ENCODE peak calls at places on chromosomes 6 and 20, in four cellular contexts. One of them, this sample, is unnamed.
A peak's percentile ranks its signal among the peaks of the same experiment; 100 is the strongest.

GRCh38 chr6:36227379-36228344 is 31.1 kb downstream of the BRPF3 start:
- DNase-seq in SK-N-SH: no peak
- DNase-seq in HepG2: no peak
- DNase-seq in GM12878: no peak
- DNase-seq in this sample: no peak

GRCh38 chr6:34305982-34306702 is 57.3 kb upstream of the SMIM29 start:
- DNase-seq in SK-N-SH: no peak
- DNase-seq in HepG2: peak; percentile 42
- DNase-seq in GM12878: no peak
- DNase-seq in this sample: no peak

GRCh38 chr20:58086763-58087566 is 141.5 kb downstream of the ANKRD60 start:
- DNase-seq in SK-N-SH: peak; percentile 76
- DNase-seq in HepG2: peak; percentile 51
- DNase-seq in GM12878: no peak
- DNase-seq in this sample: peak; percentile 38

GRCh38 chr6:26197736-26198625 is 110.8 kb downstream of the HFE start:
- DNase-seq in SK-N-SH: no peak
- DNase-seq in HepG2: peak; percentile 62
- DNase-seq in GM12878: no peak
- DNase-seq in this sample: no peak

GRCh38 chr6:17102258-17102870 is 514 bp downstream of the STMND1 start:
- DNase-seq in SK-N-SH: no peak
- DNase-seq in HepG2: no peak
- DNase-seq in GM12878: no peak
- DNase-seq in this sample: no peak

GRCh38 chr6:151389640-151390275 is 1.6 kb downstream of the ZBTB2 start:
- DNase-seq in SK-N-SH: peak; percentile 65
- DNase-seq in HepG2: peak; percentile 64
- DNase-seq in GM12878: no peak
- DNase-seq in this sample: no peak

GRCh38 chr6:72416744-72417143 is 205.1 kb upstream of the KCNQ5 start:
- DNase-seq in SK-N-SH: no peak
- DNase-seq in HepG2: no peak
- DNase-seq in GM12878: no peak
- DNase-seq in this sample: no peak

GRCh38 chr6:20202070-20202658 is 10.1 kb downstream of the MBOAT1 start:
- DNase-seq in SK-N-SH: no peak
- DNase-seq in HepG2: peak; percentile 10
- DNase-seq in GM12878: peak; percentile 57
- DNase-seq in this sample: peak; percentile 82

GRCh38 chr20:44643596-44644383 is 7.7 kb downstream of the ADA start:
- DNase-seq in SK-N-SH: no peak
- DNase-seq in HepG2: peak; percentile 47
- DNase-seq in GM12878: no peak
- DNase-seq in this sample: peak; percentile 42

GRCh38 chr6:42774201-42774600 is 7.7 kb upstream of the BICRAL start:
- DNase-seq in SK-N-SH: no peak
- DNase-seq in HepG2: no peak
- DNase-seq in GM12878: no peak
- DNase-seq in this sample: no peak

GRCh38 chr6:85864453-85865401 is 222.0 kb upstream of the SYNCRIP start:
- DNase-seq in SK-N-SH: no peak
- DNase-seq in HepG2: peak; percentile 38
- DNase-seq in GM12878: no peak
- DNase-seq in this sample: no peak

GRCh38 chr20:63163171-63163570 is 52.8 kb downstream of the YTHDF1 start:
- DNase-seq in SK-N-SH: no peak
- DNase-seq in HepG2: no peak
- DNase-seq in GM12878: no peak
- DNase-seq in this sample: no peak

GRCh38 chr6:43490523-43490939 is 13.2 kb downstream of the TJAP1 start:
- DNase-seq in SK-N-SH: no peak
- DNase-seq in HepG2: peak; percentile 87
- DNase-seq in GM12878: no peak
- DNase-seq in this sample: no peak

GRCh38 chr20:33415948-33416347 is 14.6 kb upstream of the CDK5RAP1 start:
- DNase-seq in SK-N-SH: peak; percentile 66
- DNase-seq in HepG2: peak; percentile 56
- DNase-seq in GM12878: no peak
- DNase-seq in this sample: no peak

GRCh38 chr20:57835462-57836455 is 125.9 kb upstream of the PMEPA1 start:
- DNase-seq in SK-N-SH: no peak
- DNase-seq in HepG2: no peak
- DNase-seq in GM12878: no peak
- DNase-seq in this sample: no peak

GRCh38 chr20:8903655-8904605 is 165.0 kb upstream of the PLCB4 start:
- DNase-seq in SK-N-SH: no peak
- DNase-seq in HepG2: no peak
- DNase-seq in GM12878: no peak
- DNase-seq in this sample: no peak

DNA sequence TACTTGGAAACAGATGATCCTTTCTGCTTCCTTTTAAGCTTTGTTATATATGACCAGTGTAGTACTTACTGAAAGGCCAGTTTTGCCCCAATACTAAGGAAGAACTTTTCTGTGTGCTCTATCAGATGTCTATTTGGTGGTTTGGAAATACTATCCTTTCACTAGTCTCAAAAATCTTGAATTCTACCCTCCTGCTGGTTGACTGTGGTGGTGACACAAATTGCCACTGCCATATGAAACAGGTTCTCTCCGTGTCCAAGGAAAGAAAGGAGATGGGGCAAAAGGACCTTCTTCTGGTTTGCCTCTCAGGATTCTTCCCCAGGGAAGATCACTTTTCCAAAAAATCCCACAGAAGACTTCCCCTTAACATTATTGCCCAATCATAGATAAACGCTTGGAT is 6.2 kb downstream of the GJE1 start:
- DNase-seq in SK-N-SH: no peak
- DNase-seq in HepG2: no peak
- DNase-seq in GM12878: no peak
- DNase-seq in this sample: no peak
- TF ChIP-seq SIN3A in SK-N-SH: no peak
- TF ChIP-seq SIN3A in HepG2: no peak
- TF ChIP-seq SIN3A in GM12878: no peak
- TF ChIP-seq SIN3A in this sample: no peak

GRCh38 chr6:15410752-15411151 is 164.9 kb downstream of the JARID2 start:
- DNase-seq in SK-N-SH: no peak
- DNase-seq in HepG2: no peak
- DNase-seq in GM12878: no peak
- DNase-seq in this sample: no peak
- H3K4me3 ChIP-seq in SK-N-SH: no peak overlapping the region
- H3K4me3 ChIP-seq in HepG2: no peak overlapping the region
- H3K4me3 ChIP-seq in GM12878: no peak overlapping the region
- H3K4me3 ChIP-seq in this sample: no peak overlapping the region

GRCh38 chr20:35941620-35942019 is 12.7 kb downstream of the SCAND1 start:
- DNase-seq in SK-N-SH: no peak
- DNase-seq in HepG2: no peak
- DNase-seq in GM12878: no peak
- DNase-seq in this sample: no peak

GRCh38 chr20:35944189-35944588 is 10.1 kb downstream of the SCAND1 start:
- DNase-seq in SK-N-SH: no peak
- DNase-seq in HepG2: no peak
- DNase-seq in GM12878: no peak
- DNase-seq in this sample: no peak

GRCh38 chr20:35947489-35947888 is 6.8 kb downstream of the SCAND1 start:
- DNase-seq in SK-N-SH: peak; percentile 58
- DNase-seq in HepG2: peak; percentile 69
- DNase-seq in GM12878: no peak
- DNase-seq in this sample: no peak

GRCh38 chr20:35939264-35939663 is 15.0 kb downstream of the SCAND1 start:
- DNase-seq in SK-N-SH: no peak
- DNase-seq in HepG2: no peak
- DNase-seq in GM12878: no peak
- DNase-seq in this sample: no peak

GRCh38 chr20:35942243-35942642 is 12.1 kb downstream of the SCAND1 start:
- DNase-seq in SK-N-SH: no peak
- DNase-seq in HepG2: no peak
- DNase-seq in GM12878: no peak
- DNase-seq in this sample: no peak
- H3K36me3 ChIP-seq in SK-N-SH: peaks cover 21% of the 10 kb centered on the region
- H3K36me3 ChIP-seq in HepG2: peaks cover 29% of the 10 kb centered on the region
- H3K36me3 ChIP-seq in GM12878: peaks cover 11% of the 10 kb centered on the region
- H3K36me3 ChIP-seq in this sample: no peaks in the 10 kb centered on the region

DNA sequence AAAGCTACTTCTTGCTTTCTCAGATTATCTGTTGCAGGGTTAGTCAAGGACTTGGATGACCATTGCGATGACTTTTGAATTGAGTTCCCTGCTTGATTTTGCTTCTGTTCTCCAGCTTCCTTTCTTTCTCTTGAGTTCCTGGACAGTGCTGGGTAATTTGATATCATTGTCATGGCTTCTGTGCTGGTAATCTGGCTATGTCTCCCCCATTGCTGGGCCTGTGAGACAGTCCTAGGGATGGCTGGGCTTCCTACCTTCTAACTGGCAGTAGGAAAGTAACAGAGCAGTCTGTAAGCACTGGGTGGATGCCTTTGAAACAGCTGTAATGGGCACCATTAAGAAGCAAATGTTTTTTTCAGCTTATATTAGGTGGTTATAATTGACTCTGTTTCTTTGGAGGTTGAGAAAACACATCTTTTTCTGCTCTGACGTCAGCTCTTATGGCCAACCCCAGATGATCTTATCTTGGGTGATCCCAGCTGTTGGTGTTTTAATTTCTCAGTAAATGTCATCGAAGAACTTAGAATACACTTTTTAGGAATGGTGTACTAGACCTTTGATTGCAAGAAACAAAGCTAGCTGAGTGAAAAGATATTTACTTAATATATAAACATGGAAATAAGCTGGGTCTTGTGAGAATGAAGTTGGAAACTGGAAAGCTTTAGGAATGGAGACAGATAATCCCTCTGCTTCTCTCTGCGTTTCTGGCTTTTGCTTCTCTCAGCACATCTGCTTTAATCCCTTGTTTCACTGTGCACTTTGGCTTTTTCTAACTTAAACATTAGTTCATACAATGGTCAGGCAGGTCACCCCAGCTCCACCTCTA is 195.0 kb upstream of the MAN1A1 start:
- DNase-seq in SK-N-SH: no peak
- DNase-seq in HepG2: no peak
- DNase-seq in GM12878: no peak
- DNase-seq in this sample: no peak
- TF ChIP-seq SIN3A in SK-N-SH: no peak
- TF ChIP-seq SIN3A in HepG2: no peak
- TF ChIP-seq SIN3A in GM12878: no peak
- TF ChIP-seq SIN3A in this sample: no peak

This sample was measured in Panc1.